ENCODE peak calls at places on chromosomes 4 and X, in seven cellular contexts. P is putamen; C is CD8-positive, alpha-beta T cell; H is stimulated activated CD4-positive, alpha-beta T cell treated with anti-CD3 and anti-CD28 coated beads, Interleukin-1b, Interleukin-23, amount 100 ng/mL, for 4 hours; S is globus pallidus; E is A172; M is tibial artery. F is an unnamed sample.

GRCh38 chrX:76183289-76184057 is 10.6 kb downstream of the PBDC1 start:
- DNase-seq in E (no peak), C (no peak), S (no peak), M (no peak), P (no peak), H (no peak), F (no peak)

GRCh38 chr4:165079476-165079875 is 25.8 kb downstream of the TRIM75 start:
- DNase-seq in P (no peak), H (no peak), M (no peak), C (no peak), S (peak), E (no peak), F (no peak)

GRCh38 chr4:6464842-6465588 is 7.4 kb downstream of the PPP2R2C start:
- DNase-seq in P (no peak), E (no peak), S (no peak), H (no peak), C (no peak), M (peak), F (no peak)

GRCh38 chr4:26197018-26197779 is 123.6 kb upstream of the RBPJ start:
- DNase-seq in P (no peak), M (no peak), C (peak), E (peak), S (no peak), H (peak), F (no peak)

GRCh38 chrX:55057691-55058249 is 17.1 kb upstream of the PAGE2B start:
- DNase-seq in H (no peak), C (no peak), S (peak), M (peak), E (peak), P (peak), F (peak)

GRCh38 chrX:43349363-43349762 is 306.7 kb upstream of the MAOA start:
- DNase-seq in E (peak), S (peak), M (no peak), P (no peak), C (no peak), H (peak), F (no peak)

GRCh38 chrX:85963736-85964135 is 83.6 kb downstream of the CHM start:
- DNase-seq in C (no peak), S (no peak), H (no peak), P (peak), E (peak), M (no peak), F (no peak)

GRCh38 chrX:13373807-13374187 is 53.9 kb upstream of the ATXN3L start:
- DNase-seq in E (no peak), C (no peak), M (no peak), H (no peak), P (no peak), S (no peak), F (no peak)

GRCh38 chr4:5808081-5808741 is 84.7 kb downstream of the CRMP1 start:
- DNase-seq in M (no peak), P (no peak), E (peak), C (no peak), H (no peak), S (no peak), F (no peak)

GRCh38 chr4:11741190-11741652 is 312.5 kb upstream of the HS3ST1 start:
- DNase-seq in S (no peak), M (no peak), C (no peak), E (no peak), P (no peak), H (no peak), F (no peak)

GRCh38 chr4:90349632-90350031 is 222.4 kb downstream of the CCSER1 start:
- DNase-seq in C (no peak), P (no peak), S (no peak), M (no peak), E (no peak), H (no peak), F (no peak)

GRCh38 chr4:119585771-119586170 is 42.8 kb downstream of the PDE5A start:
- DNase-seq in E (peak), C (no peak), M (no peak), H (no peak), P (no peak), S (no peak), F (no peak)

GRCh38 chrX:49257846-49258748 is 6.4 kb downstream of the FOXP3 start:
- DNase-seq in P (no peak), H (no peak), E (no peak), C (peak), M (no peak), S (no peak), F (no peak)

GRCh38 chr4:60129740-60130139 is 1070.4 kb upstream of the ADGRL3 start:
- DNase-seq in S (no peak), C (no peak), H (no peak), P (no peak), M (no peak), E (no peak), F (no peak)

GRCh38 chrX:152428089-152428488 is 23.0 kb downstream of the GABRA3 start:
- DNase-seq in P (no peak), S (no peak), M (no peak), E (peak), C (no peak), H (no peak), F (no peak)

GRCh38 chr4:101835121-101835904 is 44.8 kb downstream of the BANK1 start:
- DNase-seq in C (no peak), E (peak), P (peak), H (no peak), M (no peak), S (peak), F (no peak)

F was measured in ascending aorta.